ENCODE peak calls at places on chromosomes 12 and 14, in four cellular contexts. D is neural crest cell; A is BE2C; F is central memory CD8-positive, alpha-beta T cell. H is an unnamed sample.

GRCh38 chr12:56718167-56718566 is 6.9 kb downstream of the NACA start:
- DNase-seq in D (no peak), A (no peak), F (no peak), H (no peak)

GRCh38 chr12:7907009-7907408 is 29.0 kb downstream of the SLC2A3 start:
- DNase-seq in D (peak), A (peak), F (no peak), H (no peak)

GRCh38 chr14:67749341-67750110 is 47.8 kb downstream of the RDH12 start:
- DNase-seq in D (no peak), A (no peak), F (no peak), H (no peak)

GRCh38 chr12:32390572-32391219 is 8.7 kb upstream of the FGD4 start:
- DNase-seq in D (no peak), A (no peak), F (no peak), H (no peak)

GRCh38 chr14:104682107-104682593 is 7.3 kb upstream of the INF2 start:
- DNase-seq in D (no peak), A (peak), F (no peak), H (no peak)

GRCh38 chr14:98959958-98960616 is 311.9 kb downstream of the BCL11B start:
- DNase-seq in D (no peak), A (no peak), F (no peak), H (no peak)

GRCh38 chr12:45234134-45234865 is 18.4 kb downstream of the ANO6 start:
- DNase-seq in D (no peak), A (peak), F (no peak), H (no peak)

GRCh38 chr12:76804435-76804976 is 40.6 kb downstream of the ZDHHC17 start:
- DNase-seq in D (no peak), A (no peak), F (no peak), H (no peak)

GRCh38 chr14:64012003-64012402 is 159.2 kb downstream of the SYNE2 start:
- DNase-seq in D (no peak), A (no peak), F (no peak), H (no peak)

GRCh38 chr14:35147711-35148110 is 25.4 kb downstream of the PRORP start:
- DNase-seq in D (no peak), A (no peak), F (no peak), H (no peak)

GRCh38 chr14:101475468-101476257 is 85.6 kb upstream of the DIO3 start:
- DNase-seq in D (no peak), A (no peak), F (no peak), H (no peak)

GRCh38 chr14:23447634-23448353 is 12.3 kb upstream of the MYH7 start:
- DNase-seq in D (no peak), A (no peak), F (no peak), H (no peak)

GRCh38 chr12:104605685-104606084 is 148.9 kb downstream of the CHST11 start:
- DNase-seq in D (no peak), A (no peak), F (no peak), H (no peak)

GRCh38 chr14:28785096-28785952 is 18.7 kb downstream of the FOXG1 start:
- DNase-seq in D (no peak), A (no peak), F (no peak), H (no peak)

GRCh38 chr14:81625343-81625742 is 91.7 kb upstream of the SEL1L start:
- DNase-seq in D (no peak), A (no peak), F (no peak), H (no peak)

GRCh38 chr12:108598553-108599250 is 818 bp upstream of the TMEM119 start:
- DNase-seq in D (no peak), A (no peak), F (no peak), H (no peak)

GRCh38 chr12:112419269-112420133 is 754 bp downstream of the PTPN11 start:
- DNase-seq in D (no peak), A (peak), F (no peak), H (no peak)

GRCh38 chr14:74712499-74713394 is at the start of the genes AREL1 and FCF1:
- DNase-seq in D (peak), A (peak), F (peak), H (no peak)

GRCh38 chr12:49903700-49904423 is at the start of gene FAIM2:
- DNase-seq in D (peak), A (peak), F (no peak), H (no peak)

GRCh38 chr14:89578048-89578619 is 161.1 kb upstream of the FOXN3 start:
- DNase-seq in D (no peak), A (no peak), F (no peak), H (no peak)

GRCh38 chr14:20436363-20436755 is 393 bp upstream of the KLHL33 start:
- DNase-seq in D (no peak), A (no peak), F (no peak), H (no peak)

GRCh38 chr14:75927564-75928087 is 54.2 kb downstream of the TGFB3 start:
- DNase-seq in D (no peak), A (no peak), F (no peak), H (no peak)

GRCh38 chr12:32773686-32774085 is 18.0 kb upstream of the YARS2 start:
- DNase-seq in D (no peak), A (no peak), F (no peak), H (no peak)

GRCh38 chr12:130081420-130081819 is 80.8 kb upstream of the FZD10 start:
- DNase-seq in D (no peak), A (no peak), F (no peak), H (no peak)

GRCh38 chr12:108446766-108447165 is 68.3 kb upstream of the FICD start:
- DNase-seq in D (no peak), A (no peak), F (no peak), H (no peak)

GRCh38 chr12:113396828-113397496 is 6.7 kb downstream of the SDS start:
- DNase-seq in D (no peak), A (no peak), F (no peak), H (no peak)

GRCh38 chr14:73463411-73463810 is 5.1 kb upstream of the NUMB start:
- DNase-seq in D (no peak), A (no peak), F (no peak), H (no peak)

GRCh38 chr14:104973215-104974145 is 4.7 kb downstream of the AHNAK2 start:
- DNase-seq in D (no peak), A (peak), F (no peak), H (no peak)

GRCh38 chr14:31950760-31951637 is 126.1 kb upstream of the ARHGAP5 start:
- DNase-seq in D (peak), A (peak), F (no peak), H (no peak)

GRCh38 chr12:105336411-105336810 is 5.9 kb downstream of the C12orf75 start:
- DNase-seq in D (no peak), A (no peak), F (no peak), H (no peak)

GRCh38 chr12:113358381-113359132 is at the start of gene PLBD2:
- DNase-seq in D (peak), A (peak), F (peak), H (peak)

GRCh38 chr14:50452979-50453705 is 56.5 kb upstream of the CDKL1 start:
- DNase-seq in D (no peak), A (no peak), F (no peak), H (no peak)

GRCh38 chr12:18747960-18748359 is 10.0 kb downstream of the CAPZA3 start:
- DNase-seq in D (no peak), A (no peak), F (no peak), H (no peak)

GRCh38 chr12:88693837-88694445 is 113.7 kb upstream of the KITLG start:
- DNase-seq in D (no peak), A (no peak), F (no peak), H (no peak)

GRCh38 chr12:121139301-121139700 is 6.6 kb downstream of the P2RX7 start:
- DNase-seq in D (no peak), A (no peak), F (no peak), H (no peak)

H was measured in esophagus squamous epithelium.